ENCODE peak calls at places on chromosomes 11 and 22, in nine cellular contexts. One of them, this sample, is unnamed.

GRCh38 chr11:117511981-117512448 is 184.4 kb downstream of the CEP164 start:
- DNase-seq in EL: no peak
- DNase-seq in fibroblast of villous mesenchyme: no peak
- DNase-seq in activated T-cell treated with anti-CD3 and anti-CD28 coated beads, Interleukin-2, amount 50 U/mL, for 72 hours: no peak
- DNase-seq in progenitor cell of endocrine pancreas: no peak
- DNase-seq in HEK293T: no peak
- DNase-seq in NCI-H2081: no peak
- DNase-seq in CD4-positive, alpha-beta memory T cell: no peak
- DNase-seq in amniotic stem cell: no peak
- DNase-seq in this sample: no peak

GRCh38 chr11:102573851-102574250 is 43.3 kb upstream of the MMP7 start:
- DNase-seq in fibroblast of villous mesenchyme: peak; percentile 76
- DNase-seq in NCI-H2081: no peak
- DNase-seq in progenitor cell of endocrine pancreas: no peak
- DNase-seq in EL: no peak
- DNase-seq in activated T-cell treated with anti-CD3 and anti-CD28 coated beads, Interleukin-2, amount 50 U/mL, for 72 hours: no peak
- DNase-seq in CD4-positive, alpha-beta memory T cell: no peak
- DNase-seq in amniotic stem cell: no peak
- DNase-seq in HEK293T: no peak
- DNase-seq in this sample: peak; percentile 69

GRCh38 chr22:40594924-40595323 is 41.6 kb downstream of the MRTFA start:
- DNase-seq in CD4-positive, alpha-beta memory T cell: no peak
- DNase-seq in progenitor cell of endocrine pancreas: no peak
- DNase-seq in fibroblast of villous mesenchyme: no peak
- DNase-seq in activated T-cell treated with anti-CD3 and anti-CD28 coated beads, Interleukin-2, amount 50 U/mL, for 72 hours: no peak
- DNase-seq in HEK293T: no peak
- DNase-seq in amniotic stem cell: no peak
- DNase-seq in EL: peak; percentile 53
- DNase-seq in NCI-H2081: no peak
- DNase-seq in this sample: no peak

GRCh38 chr11:78312712-78313111 is 104.9 kb downstream of the GAB2 start:
- DNase-seq in amniotic stem cell: no peak
- DNase-seq in EL: no peak
- DNase-seq in CD4-positive, alpha-beta memory T cell: no peak
- DNase-seq in progenitor cell of endocrine pancreas: no peak
- DNase-seq in NCI-H2081: no peak
- DNase-seq in fibroblast of villous mesenchyme: no peak
- DNase-seq in activated T-cell treated with anti-CD3 and anti-CD28 coated beads, Interleukin-2, amount 50 U/mL, for 72 hours: peak; percentile 27
- DNase-seq in HEK293T: no peak
- DNase-seq in this sample: no peak

GRCh38 chr22:26561756-26562417 is 28.0 kb downstream of the TPST2 start:
- DNase-seq in amniotic stem cell: no peak
- DNase-seq in fibroblast of villous mesenchyme: no peak
- DNase-seq in EL: no peak
- DNase-seq in activated T-cell treated with anti-CD3 and anti-CD28 coated beads, Interleukin-2, amount 50 U/mL, for 72 hours: no peak
- DNase-seq in CD4-positive, alpha-beta memory T cell: no peak
- DNase-seq in NCI-H2081: no peak
- DNase-seq in progenitor cell of endocrine pancreas: no peak
- DNase-seq in HEK293T: no peak
- DNase-seq in this sample: no peak

GRCh38 chr22:44522526-44523170 is 24.6 kb upstream of the RTL6 start:
- DNase-seq in HEK293T: no peak
- DNase-seq in EL: no peak
- DNase-seq in CD4-positive, alpha-beta memory T cell: no peak
- DNase-seq in amniotic stem cell: no peak
- DNase-seq in NCI-H2081: no peak
- DNase-seq in fibroblast of villous mesenchyme: no peak
- DNase-seq in activated T-cell treated with anti-CD3 and anti-CD28 coated beads, Interleukin-2, amount 50 U/mL, for 72 hours: no peak
- DNase-seq in progenitor cell of endocrine pancreas: no peak
- DNase-seq in this sample: no peak

GRCh38 chr11:77479746-77480352 is 6.0 kb upstream of the PAK1 start:
- DNase-seq in fibroblast of villous mesenchyme: no peak
- DNase-seq in CD4-positive, alpha-beta memory T cell: no peak
- DNase-seq in progenitor cell of endocrine pancreas: no peak
- DNase-seq in NCI-H2081: no peak
- DNase-seq in HEK293T: no peak
- DNase-seq in activated T-cell treated with anti-CD3 and anti-CD28 coated beads, Interleukin-2, amount 50 U/mL, for 72 hours: no peak
- DNase-seq in amniotic stem cell: no peak
- DNase-seq in EL: no peak
- DNase-seq in this sample: no peak

GRCh38 chr11:78265326-78265725 is 76.6 kb downstream of the USP35 start:
- DNase-seq in NCI-H2081: no peak
- DNase-seq in CD4-positive, alpha-beta memory T cell: no peak
- DNase-seq in EL: no peak
- DNase-seq in activated T-cell treated with anti-CD3 and anti-CD28 coated beads, Interleukin-2, amount 50 U/mL, for 72 hours: no peak
- DNase-seq in amniotic stem cell: no peak
- DNase-seq in fibroblast of villous mesenchyme: peak; percentile 31
- DNase-seq in progenitor cell of endocrine pancreas: no peak
- DNase-seq in HEK293T: no peak
- DNase-seq in this sample: no peak

GRCh38 chr11:69102732-69103615 is 52.8 kb upstream of the SMIM38 start:
- DNase-seq in amniotic stem cell: no peak
- DNase-seq in HEK293T: no peak
- DNase-seq in progenitor cell of endocrine pancreas: no peak
- DNase-seq in CD4-positive, alpha-beta memory T cell: no peak
- DNase-seq in EL: no peak
- DNase-seq in NCI-H2081: no peak
- DNase-seq in activated T-cell treated with anti-CD3 and anti-CD28 coated beads, Interleukin-2, amount 50 U/mL, for 72 hours: no peak
- DNase-seq in fibroblast of villous mesenchyme: no peak
- DNase-seq in this sample: peak; percentile 17

GRCh38 chr22:28933321-28933720 is 49.9 kb downstream of the ZNRF3 start:
- DNase-seq in EL: no peak
- DNase-seq in progenitor cell of endocrine pancreas: no peak
- DNase-seq in HEK293T: no peak
- DNase-seq in amniotic stem cell: no peak
- DNase-seq in CD4-positive, alpha-beta memory T cell: no peak
- DNase-seq in activated T-cell treated with anti-CD3 and anti-CD28 coated beads, Interleukin-2, amount 50 U/mL, for 72 hours: no peak
- DNase-seq in NCI-H2081: no peak
- DNase-seq in fibroblast of villous mesenchyme: no peak
- DNase-seq in this sample: peak; percentile 71

GRCh38 chr11:34790620-34791019 is 125.6 kb downstream of the APIP start:
- DNase-seq in progenitor cell of endocrine pancreas: no peak
- DNase-seq in EL: peak; percentile 3
- DNase-seq in NCI-H2081: no peak
- DNase-seq in activated T-cell treated with anti-CD3 and anti-CD28 coated beads, Interleukin-2, amount 50 U/mL, for 72 hours: no peak
- DNase-seq in CD4-positive, alpha-beta memory T cell: no peak
- DNase-seq in HEK293T: no peak
- DNase-seq in fibroblast of villous mesenchyme: no peak
- DNase-seq in amniotic stem cell: no peak
- DNase-seq in this sample: no peak

GRCh38 chr11:27234043-27234668 is 128.9 kb downstream of the CCDC34 start:
- DNase-seq in progenitor cell of endocrine pancreas: no peak
- DNase-seq in EL: peak; percentile 89
- DNase-seq in amniotic stem cell: peak; percentile 57
- DNase-seq in HEK293T: peak; percentile 57
- DNase-seq in CD4-positive, alpha-beta memory T cell: no peak
- DNase-seq in fibroblast of villous mesenchyme: peak; percentile 97
- DNase-seq in NCI-H2081: no peak
- DNase-seq in activated T-cell treated with anti-CD3 and anti-CD28 coated beads, Interleukin-2, amount 50 U/mL, for 72 hours: no peak
- DNase-seq in this sample: peak; percentile 22

GRCh38 chr11:3134651-3135490 is 30.2 kb downstream of the OSBPL5 start:
- DNase-seq in EL: no peak
- DNase-seq in NCI-H2081: no peak
- DNase-seq in fibroblast of villous mesenchyme: no peak
- DNase-seq in activated T-cell treated with anti-CD3 and anti-CD28 coated beads, Interleukin-2, amount 50 U/mL, for 72 hours: no peak
- DNase-seq in HEK293T: no peak
- DNase-seq in progenitor cell of endocrine pancreas: no peak
- DNase-seq in amniotic stem cell: no peak
- DNase-seq in CD4-positive, alpha-beta memory T cell: no peak
- DNase-seq in this sample: no peak

GRCh38 chr11:35852056-35852455 is 91.8 kb upstream of the LDLRAD3 start:
- DNase-seq in progenitor cell of endocrine pancreas: no peak
- DNase-seq in EL: no peak
- DNase-seq in NCI-H2081: no peak
- DNase-seq in HEK293T: no peak
- DNase-seq in amniotic stem cell: no peak
- DNase-seq in CD4-positive, alpha-beta memory T cell: no peak
- DNase-seq in activated T-cell treated with anti-CD3 and anti-CD28 coated beads, Interleukin-2, amount 50 U/mL, for 72 hours: no peak
- DNase-seq in fibroblast of villous mesenchyme: no peak
- DNase-seq in this sample: no peak

GRCh38 chr11:86551286-86551685 is 121.1 kb downstream of the ME3 start:
- DNase-seq in EL: peak; percentile 96
- DNase-seq in amniotic stem cell: peak; percentile 72
- DNase-seq in progenitor cell of endocrine pancreas: no peak
- DNase-seq in HEK293T: no peak
- DNase-seq in CD4-positive, alpha-beta memory T cell: no peak
- DNase-seq in fibroblast of villous mesenchyme: peak; percentile 93
- DNase-seq in NCI-H2081: no peak
- DNase-seq in activated T-cell treated with anti-CD3 and anti-CD28 coated beads, Interleukin-2, amount 50 U/mL, for 72 hours: no peak
- DNase-seq in this sample: no peak

GRCh38 chr22:39527481-39527961 is 5.0 kb downstream of the RPS19BP1 start:
- DNase-seq in progenitor cell of endocrine pancreas: no peak
- DNase-seq in NCI-H2081: peak; percentile 38
- DNase-seq in amniotic stem cell: no peak
- DNase-seq in fibroblast of villous mesenchyme: no peak
- DNase-seq in HEK293T: no peak
- DNase-seq in activated T-cell treated with anti-CD3 and anti-CD28 coated beads, Interleukin-2, amount 50 U/mL, for 72 hours: no peak
- DNase-seq in CD4-positive, alpha-beta memory T cell: no peak
- DNase-seq in EL: no peak
- DNase-seq in this sample: peak; percentile 58

GRCh38 chr22:39343259-39344045 is 6.3 kb upstream of the SYNGR1 start:
- DNase-seq in EL: peak; percentile 62
- DNase-seq in HEK293T: peak; percentile 81
- DNase-seq in CD4-positive, alpha-beta memory T cell: peak; percentile 40
- DNase-seq in fibroblast of villous mesenchyme: peak; percentile 65
- DNase-seq in NCI-H2081: peak; percentile 16
- DNase-seq in amniotic stem cell: peak; percentile 63
- DNase-seq in progenitor cell of endocrine pancreas: peak; percentile 54
- DNase-seq in activated T-cell treated with anti-CD3 and anti-CD28 coated beads, Interleukin-2, amount 50 U/mL, for 72 hours: peak; percentile 52
- DNase-seq in this sample: peak; percentile 67

GRCh38 chr11:119361056-119361787 is 14.7 kb upstream of the MFRP start:
- DNase-seq in CD4-positive, alpha-beta memory T cell: no peak
- DNase-seq in amniotic stem cell: peak; percentile 32
- DNase-seq in HEK293T: peak; percentile 39
- DNase-seq in NCI-H2081: peak; percentile 24
- DNase-seq in progenitor cell of endocrine pancreas: no peak
- DNase-seq in activated T-cell treated with anti-CD3 and anti-CD28 coated beads, Interleukin-2, amount 50 U/mL, for 72 hours: peak; percentile 82
- DNase-seq in fibroblast of villous mesenchyme: peak; percentile 81
- DNase-seq in EL: peak; percentile 80
- DNase-seq in this sample: peak; percentile 65